ENCODE peak calls at places on chromosomes 3 and 15, in eight cellular contexts. K is fibroblast of lung, F is keratinocyte, I is breast epithelium, V is psoas muscle, C is transverse colon, Y is aorta, W is right lobe of liver. L is an unnamed sample. For H3K9me3, the result is how much of the 10 kb centered on the place peaks cover.

GRCh38 chr3:12601072-12601471 is 44.2 kb downstream of the MKRN2 start:
- DNase-seq in K (peak), F (no peak), I (no peak), V (no peak), C (no peak), Y (no peak), W (no peak), L (no peak)

GRCh38 chr15:64813075-64813474 is 12.4 kb downstream of the PIF1 start:
- DNase-seq in K (peak), F (no peak), I (no peak), V (no peak), C (no peak), Y (no peak), W (no peak), L (no peak)

GRCh38 chr3:155416500-155417118 is 123.1 kb upstream of the STRIT1 start:
- DNase-seq in K (peak), F (peak), I (no peak), V (no peak), C (no peak), Y (no peak), W (no peak), L (no peak)

GRCh38 chr3:170278632-170279031 is 56.4 kb downstream of the PRKCI start:
- DNase-seq in K (no peak), F (no peak), I (no peak), V (no peak), C (no peak), Y (no peak), W (no peak), L (no peak)

GRCh38 chr3:169453256-169454059 is 210.1 kb downstream of the MECOM start:
- DNase-seq in K (no peak), F (no peak), I (no peak), V (no peak), C (no peak), Y (no peak), W (no peak), L (no peak)

GRCh38 chr15:46242935-46243334 is 608.1 kb downstream of the SQOR start:
- DNase-seq in K (no peak), F (no peak), I (no peak), V (no peak), C (no peak), Y (no peak), W (no peak), L (no peak)

GRCh38 chr15:100254694-100255093 is 87.1 kb downstream of the ADAMTS17 start:
- DNase-seq in K (no peak), F (no peak), I (no peak), V (no peak), C (no peak), Y (no peak), W (no peak), L (no peak)

GRCh38 chr15:23083115-23083514 is 43.7 kb upstream of the TUBGCP5 start:
- DNase-seq in K (no peak), F (no peak), I (no peak), V (no peak), C (no peak), Y (no peak), W (no peak), L (no peak)

GRCh38 chr3:99373088-99373875 is 265.1 kb upstream of the COL8A1 start:
- DNase-seq in K (no peak), F (no peak), I (no peak), V (no peak), C (no peak), Y (no peak), W (no peak), L (no peak)

GRCh38 chr3:109460961-109461360 is 123.6 kb upstream of the DPPA4 start:
- DNase-seq in K (no peak), F (no peak), I (no peak), V (no peak), C (no peak), Y (no peak), W (no peak), L (no peak)

GRCh38 chr15:27254016-27254415 is 283.0 kb downstream of the GABRG3 start:
- DNase-seq in K (no peak), F (no peak), I (no peak), V (no peak), C (no peak), Y (no peak), W (no peak), L (no peak)

GRCh38 chr3:115800489-115801080 is 177.3 kb downstream of the GAP43 start:
- DNase-seq in K (peak), F (no peak), I (no peak), V (no peak), C (no peak), Y (no peak), W (no peak), L (no peak)

DNA sequence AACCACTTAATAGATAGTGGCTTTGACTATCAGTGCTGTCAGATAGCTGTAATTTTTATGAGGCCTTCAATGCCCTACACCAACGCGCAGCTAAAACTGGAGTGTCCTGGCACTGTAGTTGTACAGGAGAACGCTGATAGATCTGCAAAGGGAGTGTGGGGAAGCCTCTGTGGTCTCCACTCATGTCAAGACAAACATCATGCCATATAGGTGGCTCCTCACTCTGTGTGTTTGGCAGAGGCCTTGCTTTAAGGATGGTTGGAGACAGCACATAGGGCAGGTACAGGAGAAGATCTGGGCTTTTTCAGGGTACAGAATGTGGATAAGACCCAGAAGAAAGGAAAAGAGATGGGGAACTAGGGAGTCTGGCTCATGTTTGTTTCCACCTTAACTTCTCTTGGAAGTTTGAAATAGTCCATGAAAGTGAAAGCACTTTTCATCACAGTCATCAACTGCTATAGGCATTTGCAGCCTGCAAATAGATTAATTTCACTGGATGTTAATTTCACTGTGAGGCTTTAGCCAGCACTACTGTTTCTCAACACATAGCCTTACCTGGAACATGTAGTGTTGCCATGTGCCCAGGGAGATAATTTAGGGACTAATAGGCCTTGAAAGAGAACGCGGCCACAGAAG is 425.8 kb upstream of the TBL1XR1 start:
- DNase-seq in K (no peak), F (no peak), I (no peak), V (no peak), C (no peak), Y (no peak), W (no peak), L (no peak)
- H3K27ac ChIP-seq in K (no peak), F (no peak), I (peak), V (no peak), C (no peak), Y (no peak), W (no peak), L (no peak)

GRCh38 chr15:42404461-42405235 is 45.3 kb downstream of the CAPN3 start:
- DNase-seq in K (no peak), F (no peak), I (no peak), V (peak), C (no peak), Y (no peak), W (no peak), L (no peak)

GRCh38 chr15:42402806-42403205 is 43.5 kb downstream of the CAPN3 start:
- DNase-seq in K (no peak), F (no peak), I (no peak), V (no peak), C (no peak), Y (no peak), W (no peak), L (no peak)

GRCh38 chr15:42403389-42403788 is 44.1 kb downstream of the CAPN3 start:
- DNase-seq in K (no peak), F (no peak), I (no peak), V (no peak), C (no peak), Y (no peak), W (no peak), L (no peak)

GRCh38 chr15:42405876-42406482 is 46.7 kb downstream of the CAPN3 start:
- DNase-seq in K (no peak), F (no peak), I (no peak), V (no peak), C (no peak), Y (no peak), W (no peak), L (no peak)

GRCh38 chr15:42401544-42402478 is 42.5 kb downstream of the CAPN3 start:
- DNase-seq in K (no peak), F (no peak), I (no peak), V (no peak), C (no peak), Y (no peak), W (no peak), L (no peak)
- H3K9me3 ChIP-seq in K (under half), F (under half), I (under half), V (under half), C (under half), Y (under half), W (under half), L (under half)

DNA sequence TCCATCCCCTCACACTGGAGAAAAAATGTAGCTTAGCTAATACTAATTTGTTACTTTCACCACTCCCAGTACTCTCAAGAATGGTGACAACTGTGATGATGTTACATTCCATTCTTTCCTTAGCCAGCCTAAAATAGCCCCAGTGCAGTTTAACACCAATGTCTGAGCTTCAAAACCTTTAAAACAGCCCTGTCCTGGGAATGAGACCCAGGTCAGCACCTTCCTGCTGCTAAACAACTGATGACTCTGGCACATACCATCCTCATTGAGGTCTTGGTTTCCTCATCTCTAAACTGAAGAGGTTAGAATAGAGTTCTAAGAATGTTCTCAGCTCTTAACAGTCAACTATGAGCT is 3.8 kb downstream of the SCAMP2 start:
- DNase-seq in K (no peak), F (no peak), I (no peak), V (no peak), C (no peak), Y (no peak), W (no peak), L (no peak)
- H3K27ac ChIP-seq in K (no peak), F (no peak), I (peak), V (peak), C (peak), Y (no peak), W (peak), L (no peak)

GRCh38 chr3:122219242-122219872 is 35.9 kb downstream of the CASR start:
- DNase-seq in K (no peak), F (no peak), I (no peak), V (no peak), C (no peak), Y (no peak), W (peak), L (no peak)
- H3K9me3 ChIP-seq in K (under half), F (under half), I (under half), V (under half), C (under half), Y (under half), W (under half), L (under half)